ENCODE peak calls at places on chromosomes 12 and 14, in four cellular contexts. T is neural progenitor cell, Z is astrocyte, A is hepatocyte. K is an unnamed sample.

GRCh38 chr12:11446372-11446771 is 51.0 kb upstream of the PRB2 start:
- DNase-seq in T (no peak), Z (no peak), A (no peak), K (no peak)

GRCh38 chr14:50669441-50669986 is 1.4 kb upstream of the SAV1 start:
- DNase-seq in T (peak; percentile 49), Z (no peak), A (no peak), K (no peak)

GRCh38 chr12:24425601-24425970 is 476.1 kb upstream of the SOX5 start:
- DNase-seq in T (no peak), Z (peak; percentile 65), A (peak; percentile 26), K (no peak)

GRCh38 chr14:31360919-31361662 is 59.3 kb downstream of the HEATR5A start:
- DNase-seq in T (no peak), Z (peak; percentile 64), A (no peak), K (peak; percentile 75)

GRCh38 chr12:124640096-124640495 is 72.7 kb upstream of the NCOR2 start:
- DNase-seq in T (no peak), Z (peak; percentile 66), A (no peak), K (peak; percentile 78)

GRCh38 chr14:105378199-105378598 is 20.1 kb upstream of the TEX22 start:
- DNase-seq in T (no peak), Z (no peak), A (no peak), K (no peak)

GRCh38 chr14:93987376-93987775 is 9.7 kb upstream of the CCDC197 start:
- DNase-seq in T (no peak), Z (no peak), A (no peak), K (no peak)

GRCh38 chr12:121494093-121494787 is 86.6 kb downstream of the KDM2B start:
- DNase-seq in T (peak; percentile 66), Z (no peak), A (peak; percentile 35), K (peak; percentile 53)

GRCh38 chr12:108455706-108456105 is 59.4 kb upstream of the FICD start:
- DNase-seq in T (no peak), Z (no peak), A (no peak), K (no peak)

GRCh38 chr14:100688598-100689499 is 37.8 kb upstream of the DLK1 start:
- DNase-seq in T (no peak), Z (peak; percentile 78), A (no peak), K (peak; percentile 78)

GRCh38 chr14:105056303-105056831 is 8.9 kb downstream of the GPR132 start:
- DNase-seq in T (peak; percentile 38), Z (no peak), A (peak; percentile 3), K (no peak)

GRCh38 chr14:59897757-59898383 is 22.1 kb upstream of the LRRC9 start:
- DNase-seq in T (peak; percentile 74), Z (peak; percentile 4), A (peak; percentile 65), K (peak; percentile 87)

GRCh38 chr12:8692573-8692972 is 5.2 kb upstream of the RIMKLB start:
- DNase-seq in T (peak; percentile 80), Z (peak; percentile 63), A (peak; percentile 78), K (no peak)

GRCh38 chr12:119593578-119594398 is at the start of gene TMEM233:
- DNase-seq in T (peak; percentile 83), Z (peak; percentile 12), A (no peak), K (no peak)
- TF ChIP-seq EZH2 in T (peak; percentile 40), Z (no peak), A (no peak), K (no peak)

GRCh38 chr12:20369164-20370000 is 1.0 kb downstream of the PDE3A start:
- DNase-seq in T (peak; percentile 77), Z (peak; percentile 62), A (peak; percentile 81), K (no peak)
- TF ChIP-seq CTCF in T (peak; percentile 2), Z (no peak), A (no peak), K (no peak)

DNA sequence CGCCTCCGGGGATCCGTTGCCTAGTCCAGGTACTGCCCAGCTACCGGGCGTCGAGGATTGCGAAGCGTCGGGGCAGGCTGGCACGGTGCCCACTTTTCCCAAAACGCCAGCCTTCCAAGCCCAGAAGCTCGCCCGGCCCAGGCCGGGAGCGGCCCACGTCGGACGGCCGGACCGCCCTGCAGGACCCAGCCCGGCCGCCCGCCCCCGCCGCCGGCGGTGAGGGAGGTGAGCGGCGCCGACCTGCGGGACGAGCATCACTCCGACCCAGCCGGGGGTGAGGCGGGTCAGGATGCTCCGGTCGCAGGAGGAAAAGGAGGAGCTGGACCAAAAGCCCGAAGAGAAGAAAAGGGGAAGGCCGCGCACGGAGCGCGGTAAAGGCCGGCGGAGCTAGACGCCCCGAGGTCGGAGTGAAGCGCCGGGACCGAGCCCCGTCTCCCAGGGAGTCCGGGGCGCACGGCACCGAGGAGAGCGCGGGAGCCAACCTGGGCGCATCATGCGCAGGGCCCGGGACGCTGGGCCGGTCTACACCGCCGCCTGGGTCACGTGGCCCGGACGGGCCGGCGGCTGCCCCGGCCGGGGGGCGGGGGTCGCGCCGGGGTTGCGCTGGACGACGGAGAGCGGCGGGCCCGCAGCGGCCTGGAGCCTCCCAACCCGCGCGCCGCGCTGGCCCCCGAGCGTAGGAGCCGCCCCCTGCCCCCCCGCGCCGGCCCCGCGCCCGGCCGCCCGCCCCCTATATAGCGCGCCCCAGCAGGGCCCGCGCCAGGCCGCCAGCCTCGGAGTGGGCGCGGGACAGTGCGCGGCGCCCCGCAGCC is at the start of gene AQP5:
- DNase-seq in T (peak; percentile 64), Z (no peak), A (no peak), K (no peak)
- TF ChIP-seq EZH2 in T (peak; percentile 90), Z (peak; percentile 98), A (peak; percentile 83), K (no peak)

GRCh38 chr14:77986808-77987207 is 183.4 kb upstream of the NRXN3 start:
- DNase-seq in T (no peak), Z (no peak), A (no peak), K (no peak)
- TF ChIP-seq CTCF in T (no peak), Z (no peak), A (no peak), K (no peak)

DNA sequence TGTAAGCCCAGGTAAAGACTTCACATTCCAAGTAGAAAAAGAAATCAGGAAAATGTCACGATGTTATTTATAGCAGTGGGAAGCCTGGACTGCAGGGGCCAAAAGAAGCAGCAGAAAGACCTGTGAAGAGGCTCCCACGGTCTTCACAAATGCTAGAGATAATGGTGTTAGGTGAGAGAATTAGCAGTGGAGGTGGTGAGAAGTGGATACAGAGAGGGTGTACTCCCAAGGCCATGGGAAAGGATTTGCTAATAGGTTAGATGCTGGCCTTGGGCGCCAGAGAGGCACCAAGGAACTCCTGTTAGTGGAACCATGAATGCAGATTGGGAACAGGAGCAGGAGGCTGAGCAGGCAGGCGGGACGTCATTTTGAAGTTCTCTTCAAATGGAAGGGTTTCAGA is 386.1 kb downstream of the C12orf75 start:
- DNase-seq in T (no peak), Z (no peak), A (no peak), K (no peak)
- TF ChIP-seq EZH2 in T (no peak), Z (no peak), A (no peak), K (no peak)

DNA sequence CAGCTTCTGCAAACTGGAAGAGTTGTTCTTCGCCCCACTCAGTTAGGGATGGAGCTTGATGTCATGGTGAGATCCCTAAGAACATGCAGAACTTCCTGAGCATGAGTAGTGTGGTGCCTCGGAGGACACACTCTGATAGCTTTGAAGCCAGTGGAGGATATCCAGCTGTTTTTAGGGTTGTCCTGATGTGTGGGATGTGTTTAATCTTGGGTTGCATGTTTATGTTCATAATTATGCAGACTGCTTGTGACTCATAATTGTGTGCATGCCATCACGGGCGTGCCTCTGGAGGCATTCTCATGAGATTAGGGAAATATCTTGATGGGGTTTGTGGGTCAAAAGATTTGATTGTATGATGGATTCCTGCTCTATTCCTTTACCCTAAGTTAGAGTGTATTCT is 267.4 kb upstream of the PELI2 start:
- DNase-seq in T (no peak), Z (peak; percentile 56), A (no peak), K (peak; percentile 80)
- TF ChIP-seq CTCF in T (no peak), Z (no peak), A (no peak), K (no peak)

DNA sequence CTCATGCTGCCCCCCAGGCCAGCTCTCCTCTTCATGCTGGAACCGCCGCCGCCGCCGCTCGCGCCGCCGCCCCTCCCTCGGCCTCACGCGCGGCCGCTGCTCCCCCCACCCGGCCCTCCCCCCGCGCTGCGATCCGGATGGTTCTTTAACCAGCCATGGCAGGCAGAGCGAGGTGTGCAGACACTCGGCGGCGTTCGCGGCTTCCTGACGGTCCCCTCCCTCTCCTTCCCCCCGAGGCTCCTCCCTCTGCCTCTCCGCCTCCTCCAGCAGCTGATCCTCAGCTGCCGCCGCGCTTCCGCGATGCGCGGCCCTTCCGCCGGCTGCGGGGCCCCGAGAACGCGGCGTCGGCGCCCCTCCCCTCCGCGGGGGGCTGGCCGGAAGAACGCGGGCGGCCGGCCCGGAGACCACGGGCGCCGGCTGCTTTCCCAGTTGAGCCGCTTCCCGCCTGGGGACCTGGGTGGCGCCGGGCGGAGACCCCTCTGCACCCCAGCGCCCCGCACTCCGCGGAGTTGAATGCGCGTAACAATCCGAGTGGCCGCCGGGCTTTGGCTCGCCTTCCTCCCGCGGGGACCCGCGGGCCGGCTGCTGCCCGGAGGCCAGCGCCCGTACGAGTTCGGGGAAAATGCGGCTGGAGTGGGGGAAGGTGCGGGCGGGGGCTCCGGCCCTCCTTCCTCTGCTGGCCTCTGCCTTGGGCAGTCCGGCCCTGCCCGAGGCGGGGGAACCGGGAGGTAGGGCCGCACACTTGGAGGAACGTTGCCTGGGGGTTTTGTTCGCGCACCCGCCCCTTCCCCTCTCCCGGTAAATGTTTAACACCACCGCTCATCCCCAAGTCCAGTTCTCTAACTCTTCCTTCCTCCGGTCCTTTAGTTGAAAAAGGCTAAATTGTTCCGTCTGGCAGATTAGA is at the start of gene DCAF5:
- DNase-seq in T (peak; percentile 97), Z (peak; percentile 90), A (peak; percentile 97), K (peak; percentile 91)
- TF ChIP-seq EZH2 in T (peak; percentile 44), Z (no peak), A (no peak), K (no peak)

GRCh38 chr12:53965251-53966069 is 7.5 kb upstream of the HOXC11 start:
- DNase-seq in T (no peak), Z (no peak), A (peak; percentile 49), K (no peak)

GRCh38 chr12:53968214-53969127 is 4.5 kb upstream of the HOXC11 start:
- DNase-seq in T (no peak), Z (no peak), A (no peak), K (no peak)

GRCh38 chr12:53966070-53966384 is 6.9 kb upstream of the HOXC11 start:
- DNase-seq in T (no peak), Z (no peak), A (no peak), K (no peak)

GRCh38 chr12:53967451-53968059 is 5.4 kb upstream of the HOXC11 start:
- DNase-seq in T (no peak), Z (no peak), A (no peak), K (no peak)

GRCh38 chr12:53966385-53967133 is 6.4 kb upstream of the HOXC11 start:
- DNase-seq in T (no peak), Z (no peak), A (no peak), K (no peak)
- TF ChIP-seq CTCF in T (no peak), Z (no peak), A (no peak), K (no peak)

DNA sequence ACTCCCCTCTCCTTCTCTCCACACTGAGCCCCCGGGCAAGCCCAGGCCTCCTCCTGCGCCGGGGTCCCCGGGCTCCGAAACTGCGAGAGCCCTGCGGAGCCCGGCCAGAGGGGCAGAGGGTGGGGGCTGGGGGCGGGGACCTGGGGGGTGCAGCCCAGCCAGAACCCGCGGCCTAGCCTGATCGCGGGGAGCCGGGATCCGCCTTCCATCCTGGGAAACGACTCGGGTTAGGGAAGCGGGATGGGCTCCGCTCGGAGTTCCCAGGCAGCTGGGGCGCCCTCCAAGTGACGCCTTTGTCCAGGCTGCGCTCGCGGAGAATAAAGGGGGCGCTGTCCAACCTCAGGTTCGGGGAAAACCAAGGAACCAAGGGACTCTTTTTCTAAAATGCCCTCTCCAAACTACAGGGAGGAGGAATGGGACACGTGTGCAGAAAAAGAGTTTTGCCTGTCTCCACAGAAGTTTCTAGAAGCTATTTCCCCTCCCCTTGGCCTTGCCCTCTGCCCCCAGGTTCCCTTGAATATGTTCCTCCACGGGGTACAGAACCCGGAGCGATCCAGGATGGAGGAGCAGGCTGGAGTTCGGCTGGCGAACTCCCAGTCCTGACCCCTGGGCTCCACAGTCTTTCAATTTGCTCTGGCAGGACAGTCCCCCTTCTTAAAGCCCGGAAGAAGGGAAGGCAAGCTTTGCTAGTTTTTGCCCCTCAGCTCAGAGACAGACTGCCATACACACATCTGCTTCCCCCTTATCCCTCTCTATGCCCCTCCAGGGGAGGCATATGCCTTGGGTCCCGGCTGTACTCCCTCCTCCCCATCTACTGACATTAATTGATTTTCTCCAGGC is 13.9 kb downstream of the NKX2-1 start:
- DNase-seq in T (peak; percentile 82), Z (no peak), A (no peak), K (no peak)
- TF ChIP-seq EZH2 in T (peak; percentile 57), Z (no peak), A (no peak), K (no peak)